ENCODE peak calls at places on chromosomes 6 and 20, in four cellular contexts. Z is spleen, P is adrenal gland, Y is A549. R is an unnamed sample.
A peak's percentile ranks its signal among the peaks of the same experiment; 100 is the strongest.

GRCh38 chr6:138659998-138660397 is 113.6 kb upstream of the CCDC28A start:
- DNase-seq in Z (no peak), Y (no peak), P (no peak), R (no peak)

GRCh38 chr6:110625883-110626282 is 149.5 kb upstream of the SLC22A16 start:
- DNase-seq in Z (no peak), P (peak; percentile 55), Y (no peak), R (no peak)

GRCh38 chr6:45535933-45536332 is 158.2 kb upstream of the SUPT3H start:
- DNase-seq in P (no peak), Z (no peak), Y (no peak), R (no peak)

GRCh38 chr6:162512744-162513143 is 214.8 kb downstream of the PRKN start:
- DNase-seq in Z (no peak), P (no peak), Y (no peak), R (no peak)

GRCh38 chr6:2020909-2021308 is 224.5 kb downstream of the GMDS start:
- DNase-seq in Z (no peak), P (no peak), Y (no peak), R (no peak)

GRCh38 chr6:53982361-53983050 is 128.7 kb upstream of the MLIP start:
- DNase-seq in Z (no peak), P (no peak), Y (no peak), R (no peak)

GRCh38 chr6:83633149-83633548 is 75.8 kb downstream of the SNAP91 start:
- DNase-seq in P (no peak), Y (no peak), Z (no peak), R (no peak)

GRCh38 chr6:41442800-41443501 is 103.2 kb upstream of the FOXP4 start:
- DNase-seq in Z (no peak), P (peak; percentile 38), Y (no peak), R (no peak)

GRCh38 chr6:52975580-52975979 is 19.5 kb downstream of the GSTA4 start:
- DNase-seq in Y (no peak), P (no peak), Z (no peak), R (no peak)

GRCh38 chr20:50029697-50030428 is 47.1 kb downstream of the SNAI1 start:
- DNase-seq in Y (peak; percentile 78), P (peak; percentile 92), Z (no peak), R (no peak)

GRCh38 chr6:39451831-39452230 is 129.3 kb upstream of the KCNK16 start:
- DNase-seq in P (no peak), Z (no peak), Y (no peak), R (no peak)

GRCh38 chr6:170038251-170038650 is 252.6 kb downstream of the DLL1 start:
- DNase-seq in P (no peak), Y (no peak), Z (peak; percentile 74), R (no peak)

GRCh38 chr6:41801380-41801779 is 13.9 kb downstream of the TOMM6 start:
- DNase-seq in Y (no peak), Z (no peak), P (no peak), R (no peak)

GRCh38 chr20:9628166-9628565 is 113.8 kb downstream of the LAMP5 start:
- DNase-seq in Y (no peak), P (no peak), Z (no peak), R (no peak)

GRCh38 chr20:13147971-13148370 is 73.1 kb upstream of the ISM1 start:
- DNase-seq in Z (no peak), Y (no peak), P (no peak), R (no peak)

GRCh38 chr20:3734111-3734843 is 1.8 kb downstream of the HSPA12B start:
- DNase-seq in Z (peak; percentile 73), Y (no peak), P (no peak), R (no peak)

GRCh38 chr6:26502169-26502568 is 2.1 kb downstream of the BTN1A1 start:
- DNase-seq in Z (no peak), Y (no peak), P (no peak), R (no peak)

GRCh38 chr6:14121936-14122344 is 4.4 kb downstream of the CD83 start:
- DNase-seq in Y (no peak), Z (no peak), P (peak; percentile 25), R (no peak)

GRCh38 chr20:17059465-17059864 is 167.4 kb upstream of the PCSK2 start:
- DNase-seq in Z (no peak), P (no peak), Y (no peak), R (no peak)

GRCh38 chr6:26477431-26477830 is 19.7 kb downstream of the BTN2A1 start:
- DNase-seq in Y (no peak), Z (no peak), P (no peak), R (no peak)

GRCh38 chr20:62303327-62304226 is 780 bp downstream of the ADRM1 start:
- DNase-seq in Z (no peak), Y (no peak), P (peak; percentile 65), R (no peak)

GRCh38 chr6:144953552-144954240 is 668.6 kb downstream of the UTRN start:
- DNase-seq in Y (no peak), Z (no peak), P (no peak), R (no peak)

GRCh38 chr6:85044336-85044735 is 279.9 kb upstream of the TBX18 start:
- DNase-seq in Z (no peak), Y (no peak), P (no peak), R (no peak)

GRCh38 chr6:159865226-159865920 is 25.4 kb upstream of the MAS1 start:
- DNase-seq in Y (no peak), Z (no peak), P (no peak), R (peak; percentile 64)

GRCh38 chr6:111767752-111768430 is 105.4 kb downstream of the FYN start:
- DNase-seq in P (no peak), Z (no peak), Y (no peak), R (no peak)

GRCh38 chr6:66068907-66069306 is 361.9 kb upstream of the EYS start:
- DNase-seq in P (no peak), Y (no peak), Z (no peak), R (no peak)

GRCh38 chr6:90759662-90760061 is 172.8 kb upstream of the MAP3K7 start:
- DNase-seq in P (no peak), Y (no peak), Z (no peak), R (no peak)

GRCh38 chr6:105755885-105756284 is 330.3 kb upstream of the PRDM1 start:
- DNase-seq in Z (no peak), Y (no peak), P (no peak), R (no peak)

GRCh38 chr20:21183722-21184121 is 57.8 kb downstream of the KIZ start:
- DNase-seq in Z (no peak), P (no peak), Y (no peak), R (no peak)

GRCh38 chr6:11491596-11491995 is 46.0 kb upstream of the TMEM170B start:
- DNase-seq in P (no peak), Y (no peak), Z (no peak), R (no peak)

GRCh38 chr6:144749263-144749662 is 464.1 kb downstream of the UTRN start:
- DNase-seq in Z (no peak), P (no peak), Y (no peak), R (no peak)

GRCh38 chr6:132054525-132054924 is 103.4 kb upstream of the CCN2 start:
- DNase-seq in Y (no peak), P (no peak), Z (no peak), R (no peak)

GRCh38 chr6:56843476-56844349 is 111.2 kb upstream of the BEND6 start:
- DNase-seq in Z (peak; percentile 87), P (peak; percentile 60), Y (peak; percentile 65), R (no peak)

GRCh38 chr6:131948692-131949614 is 2.2 kb downstream of the CCN2 start:
- DNase-seq in Z (no peak), P (no peak), Y (no peak), R (no peak)

GRCh38 chr6:45109551-45109950 is 218.6 kb upstream of the RUNX2 start:
- DNase-seq in Y (no peak), Z (no peak), P (no peak), R (no peak)

GRCh38 chr20:8661229-8662023 is 407.5 kb upstream of the PLCB4 start:
- DNase-seq in P (no peak), Z (no peak), Y (no peak), R (no peak)

GRCh38 chr6:46005254-46005653 is 10.4 kb downstream of the CLIC5 start:
- DNase-seq in Y (no peak), Z (no peak), P (no peak), R (no peak)

GRCh38 chr6:100276311-100277057 is 188.2 kb downstream of the SIM1 start:
- DNase-seq in Y (no peak), Z (no peak), P (no peak), R (no peak)

GRCh38 chr6:403659-404655 is 12.4 kb downstream of the IRF4 start:
- DNase-seq in Z (peak; percentile 75), P (no peak), Y (no peak), R (no peak)
- TF ChIP-seq POLR2A in Z (no peak), P (no peak), Y (no peak), R (no peak)

GRCh38 chr6:95231416-95231815 is 345.9 kb upstream of the MANEA start:
- DNase-seq in P (no peak), Z (no peak), Y (no peak), R (no peak)

GRCh38 chr6:95232477-95232876 is 344.9 kb upstream of the MANEA start:
- DNase-seq in P (no peak), Y (no peak), Z (no peak), R (no peak)

GRCh38 chr6:95230071-95230740 is 347.1 kb upstream of the MANEA start:
- DNase-seq in Y (no peak), P (no peak), Z (no peak), R (no peak)

GRCh38 chr6:95227301-95227700 is 350.0 kb upstream of the MANEA start:
- DNase-seq in Z (no peak), Y (no peak), P (no peak), R (no peak)

DNA sequence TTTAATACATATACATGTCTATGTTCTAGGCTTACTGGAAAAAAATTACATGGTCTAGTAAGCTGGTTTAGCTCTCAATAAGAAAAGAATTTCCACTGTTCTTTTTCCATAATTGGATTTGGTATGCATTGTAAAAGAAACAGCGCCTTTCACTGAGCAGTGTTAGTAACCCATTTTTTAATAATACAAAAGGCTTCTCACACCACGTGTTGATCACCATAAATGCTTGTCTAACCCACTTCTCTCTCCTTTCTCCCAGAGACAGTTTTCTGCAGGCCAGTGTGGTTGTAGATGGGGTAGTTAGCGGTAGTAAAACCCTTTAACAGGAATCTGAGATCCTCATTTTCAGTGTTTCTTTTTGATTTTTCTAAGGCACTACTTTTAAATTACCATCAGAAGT is 348.7 kb upstream of the MANEA start:
- DNase-seq in P (no peak), Y (no peak), Z (no peak), R (no peak)
- H3K4me3 ChIP-seq in P (no peak overlapping the region), Y (no peak overlapping the region), Z (no peak overlapping the region), R (no peak overlapping the region)

GRCh38 chr6:133951881-133952814 is 876 bp upstream of the TBPL1 start:
- DNase-seq in Z (peak; percentile 90), Y (peak; percentile 71), P (peak; percentile 55), R (no peak)
- TF ChIP-seq POLR2A in Z (no peak), Y (no peak), P (no peak), R (no peak)

GRCh38 chr6:30494275-30494990 is 5.1 kb downstream of the HLA-E start:
- DNase-seq in Z (no peak), Y (no peak), P (no peak), R (no peak)
- H3K4me3 ChIP-seq in Z (peak overlapping the region; percentile 96), Y (no peak overlapping the region), P (no peak overlapping the region), R (no peak overlapping the region)

GRCh38 chr6:87095056-87095527 is at the start of gene CGA:
- DNase-seq in Z (no peak), Y (no peak), P (no peak), R (no peak)
- TF ChIP-seq POLR2A in Z (no peak), Y (no peak), P (no peak), R (no peak)